ENCODE peak calls at places on chromosomes 11 and 22, in seven cellular contexts. One of them, this sample, is unnamed.

GRCh38 chr22:43378011-43378704 is 33.7 kb upstream of the MPPED1 start:
- DNase-seq in sigmoid colon: no peak
- DNase-seq in H9: no peak
- DNase-seq in tibial artery: no peak
- DNase-seq in neural progenitor cell: no peak
- DNase-seq in cardiac muscle cell: peak
- DNase-seq in breast epithelium: no peak
- DNase-seq in this sample: no peak

GRCh38 chr11:70650075-70650909 is 252.0 kb downstream of the CTTN start:
- DNase-seq in sigmoid colon: no peak
- DNase-seq in H9: peak
- DNase-seq in tibial artery: peak
- DNase-seq in neural progenitor cell: peak
- DNase-seq in cardiac muscle cell: peak
- DNase-seq in breast epithelium: no peak
- DNase-seq in this sample: peak

GRCh38 chr11:91664521-91664920 is 560.1 kb upstream of the FAT3 start:
- DNase-seq in sigmoid colon: no peak
- DNase-seq in H9: no peak
- DNase-seq in tibial artery: no peak
- DNase-seq in neural progenitor cell: peak
- DNase-seq in cardiac muscle cell: no peak
- DNase-seq in breast epithelium: no peak
- DNase-seq in this sample: no peak

GRCh38 chr11:111455291-111456085 is 56.7 kb downstream of the BTG4 start:
- DNase-seq in sigmoid colon: no peak
- DNase-seq in H9: peak
- DNase-seq in tibial artery: no peak
- DNase-seq in neural progenitor cell: no peak
- DNase-seq in cardiac muscle cell: no peak
- DNase-seq in breast epithelium: no peak
- DNase-seq in this sample: no peak

GRCh38 chr11:75291741-75292140 is 51.2 kb downstream of the TPBGL start:
- DNase-seq in sigmoid colon: no peak
- DNase-seq in H9: no peak
- DNase-seq in tibial artery: no peak
- DNase-seq in neural progenitor cell: no peak
- DNase-seq in cardiac muscle cell: no peak
- DNase-seq in breast epithelium: no peak
- DNase-seq in this sample: no peak

GRCh38 chr11:119236490-119236889 is 30.4 kb downstream of the CBL start:
- DNase-seq in sigmoid colon: no peak
- DNase-seq in H9: no peak
- DNase-seq in tibial artery: no peak
- DNase-seq in neural progenitor cell: no peak
- DNase-seq in cardiac muscle cell: peak
- DNase-seq in breast epithelium: no peak
- DNase-seq in this sample: no peak

GRCh38 chr11:67291481-67292381 is 2.6 kb downstream of the ANKRD13D start:
- DNase-seq in sigmoid colon: peak
- DNase-seq in H9: no peak
- DNase-seq in tibial artery: no peak
- DNase-seq in neural progenitor cell: no peak
- DNase-seq in cardiac muscle cell: no peak
- DNase-seq in breast epithelium: no peak
- DNase-seq in this sample: no peak

GRCh38 chr11:74452366-74452765 is 15.0 kb downstream of the KCNE3 start:
- DNase-seq in sigmoid colon: no peak
- DNase-seq in H9: no peak
- DNase-seq in tibial artery: no peak
- DNase-seq in neural progenitor cell: no peak
- DNase-seq in cardiac muscle cell: no peak
- DNase-seq in breast epithelium: no peak
- DNase-seq in this sample: no peak

GRCh38 chr11:6615882-6616585 is 3.2 kb downstream of the TPP1 start:
- DNase-seq in sigmoid colon: peak
- DNase-seq in H9: no peak
- DNase-seq in tibial artery: no peak
- DNase-seq in neural progenitor cell: no peak
- DNase-seq in cardiac muscle cell: no peak
- DNase-seq in breast epithelium: no peak
- DNase-seq in this sample: no peak

GRCh38 chr11:3073029-3073435 is 15.8 kb upstream of the CARS1 start:
- DNase-seq in sigmoid colon: no peak
- DNase-seq in H9: no peak
- DNase-seq in tibial artery: no peak
- DNase-seq in neural progenitor cell: no peak
- DNase-seq in cardiac muscle cell: peak
- DNase-seq in breast epithelium: no peak
- DNase-seq in this sample: no peak
- H3K27ac ChIP-seq in sigmoid colon: peak
- H3K27ac ChIP-seq in H9: no peak
- H3K27ac ChIP-seq in tibial artery: no peak
- H3K27ac ChIP-seq in neural progenitor cell: no peak
- H3K27ac ChIP-seq in cardiac muscle cell: no peak
- H3K27ac ChIP-seq in breast epithelium: no peak
- H3K27ac ChIP-seq in this sample: no peak

DNA sequence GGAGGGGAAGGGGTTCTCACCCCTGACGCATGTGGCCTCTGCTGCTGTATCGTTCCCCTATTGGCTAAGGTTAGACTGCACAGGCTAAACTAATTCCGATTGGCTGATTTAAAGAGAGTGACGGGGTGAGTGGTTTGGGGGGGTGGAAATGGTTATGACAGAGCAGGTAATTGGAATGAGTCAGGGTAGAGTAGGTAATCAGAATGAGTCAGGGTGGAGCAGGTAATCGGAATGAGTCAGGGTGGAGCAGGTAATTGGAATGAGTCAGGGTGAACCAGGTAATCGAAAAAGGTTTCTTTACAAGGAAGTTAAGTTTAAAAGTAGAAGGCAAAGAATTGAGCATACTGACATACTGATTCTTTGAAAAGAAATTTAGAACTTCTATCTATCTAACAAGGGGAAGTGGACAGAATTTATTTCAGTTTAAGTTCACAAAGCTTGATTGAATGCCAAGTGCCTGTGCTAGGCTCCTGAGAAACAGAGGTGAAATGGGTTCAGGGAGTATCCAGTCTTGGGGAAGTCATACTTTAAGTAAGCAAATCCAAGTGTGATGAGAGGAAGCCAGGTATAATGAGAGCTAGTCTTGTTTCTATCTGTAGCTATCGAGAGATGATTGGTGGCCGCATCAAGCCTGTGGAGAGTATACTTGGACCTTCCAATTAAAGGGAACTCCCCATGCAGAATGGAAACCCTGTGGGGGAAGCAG is 58.0 kb downstream of the C11orf91 start:
- DNase-seq in sigmoid colon: no peak
- DNase-seq in H9: no peak
- DNase-seq in tibial artery: no peak
- DNase-seq in neural progenitor cell: no peak
- DNase-seq in cardiac muscle cell: no peak
- DNase-seq in breast epithelium: no peak
- DNase-seq in this sample: no peak
- H3K27ac ChIP-seq in sigmoid colon: no peak
- H3K27ac ChIP-seq in H9: no peak
- H3K27ac ChIP-seq in tibial artery: no peak
- H3K27ac ChIP-seq in neural progenitor cell: no peak
- H3K27ac ChIP-seq in cardiac muscle cell: no peak
- H3K27ac ChIP-seq in breast epithelium: no peak
- H3K27ac ChIP-seq in this sample: no peak

DNA sequence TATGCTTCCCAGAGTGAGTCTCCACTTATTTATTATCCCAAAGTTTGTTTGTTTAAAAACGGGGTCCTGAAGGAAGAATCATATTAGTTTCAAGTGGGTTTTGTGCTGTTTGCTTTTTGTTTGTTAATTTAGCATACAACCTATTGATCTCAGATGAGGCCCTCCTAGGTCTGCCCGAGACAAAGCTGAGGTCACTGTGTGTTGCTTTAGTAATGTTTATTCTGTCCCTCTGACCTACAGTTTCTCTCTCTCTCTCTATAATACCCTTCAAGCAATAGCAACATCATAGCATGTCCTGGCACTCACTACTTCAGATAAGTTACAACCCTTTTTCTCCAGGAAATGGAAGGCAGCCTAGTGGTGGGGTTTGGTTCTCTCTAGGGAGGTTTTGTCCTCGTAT is 63.4 kb downstream of the AMOTL1 start:
- DNase-seq in sigmoid colon: no peak
- DNase-seq in H9: no peak
- DNase-seq in tibial artery: no peak
- DNase-seq in neural progenitor cell: no peak
- DNase-seq in cardiac muscle cell: no peak
- DNase-seq in breast epithelium: no peak
- DNase-seq in this sample: no peak
- H3K27ac ChIP-seq in sigmoid colon: no peak
- H3K27ac ChIP-seq in H9: no peak
- H3K27ac ChIP-seq in tibial artery: no peak
- H3K27ac ChIP-seq in neural progenitor cell: no peak
- H3K27ac ChIP-seq in cardiac muscle cell: no peak
- H3K27ac ChIP-seq in breast epithelium: no peak
- H3K27ac ChIP-seq in this sample: no peak

GRCh38 chr11:69443968-69444364 is 37.5 kb upstream of the LINC01488 start:
- DNase-seq in sigmoid colon: no peak
- DNase-seq in H9: no peak
- DNase-seq in tibial artery: peak
- DNase-seq in neural progenitor cell: no peak
- DNase-seq in cardiac muscle cell: peak
- DNase-seq in breast epithelium: no peak
- DNase-seq in this sample: no peak
- H3K27ac ChIP-seq in sigmoid colon: peak
- H3K27ac ChIP-seq in H9: no peak
- H3K27ac ChIP-seq in tibial artery: peak
- H3K27ac ChIP-seq in neural progenitor cell: no peak
- H3K27ac ChIP-seq in cardiac muscle cell: no peak
- H3K27ac ChIP-seq in breast epithelium: peak
- H3K27ac ChIP-seq in this sample: peak

GRCh38 chr11:35030716-35031213 is 108.2 kb upstream of the CD44 start:
- DNase-seq in sigmoid colon: peak
- DNase-seq in H9: no peak
- DNase-seq in tibial artery: peak
- DNase-seq in neural progenitor cell: no peak
- DNase-seq in cardiac muscle cell: peak
- DNase-seq in breast epithelium: no peak
- DNase-seq in this sample: no peak
- H3K27ac ChIP-seq in sigmoid colon: peak
- H3K27ac ChIP-seq in H9: no peak
- H3K27ac ChIP-seq in tibial artery: peak
- H3K27ac ChIP-seq in neural progenitor cell: no peak
- H3K27ac ChIP-seq in cardiac muscle cell: no peak
- H3K27ac ChIP-seq in breast epithelium: no peak
- H3K27ac ChIP-seq in this sample: no peak

DNA sequence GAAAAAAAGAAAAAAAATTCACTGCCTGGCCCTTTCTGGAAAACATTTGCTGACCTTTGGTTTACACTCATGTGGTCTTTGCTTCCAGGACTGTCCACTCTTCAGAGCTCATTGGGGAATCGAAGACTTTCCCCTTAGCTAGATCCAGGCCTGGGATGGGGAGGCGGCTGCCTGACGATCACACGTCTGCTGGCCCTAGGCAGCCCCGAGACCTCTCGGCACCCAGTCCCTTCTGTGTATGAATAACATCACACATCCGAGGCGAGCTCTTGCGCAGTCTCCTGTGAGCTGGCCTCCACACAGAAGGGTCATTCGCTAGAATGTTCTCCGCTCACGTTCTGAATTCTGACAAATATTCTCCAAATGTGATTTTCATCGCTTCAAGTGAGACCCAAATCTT is 25.7 kb upstream of the GAL start:
- DNase-seq in sigmoid colon: no peak
- DNase-seq in H9: no peak
- DNase-seq in tibial artery: peak
- DNase-seq in neural progenitor cell: no peak
- DNase-seq in cardiac muscle cell: peak
- DNase-seq in breast epithelium: peak
- DNase-seq in this sample: no peak
- H3K27ac ChIP-seq in sigmoid colon: no peak
- H3K27ac ChIP-seq in H9: no peak
- H3K27ac ChIP-seq in tibial artery: no peak
- H3K27ac ChIP-seq in neural progenitor cell: no peak
- H3K27ac ChIP-seq in cardiac muscle cell: no peak
- H3K27ac ChIP-seq in breast epithelium: peak
- H3K27ac ChIP-seq in this sample: no peak